ENCODE peak calls at places on chromosome 22, in six cellular contexts. E, B, U, S, Y and O are unnamed samples.

GRCh38 chr22:25061134-25061533 is 108.6 kb downstream of the KIAA1671 start:
- DNase-seq in Y (no peak), U (no peak), S (no peak), E (no peak), B (no peak), O (no peak)

GRCh38 chr22:38471237-38471636 is 3.3 kb downstream of the KDELR3 start:
- DNase-seq in Y (no peak), U (no peak), E (no peak), B (no peak), S (no peak), O (no peak)

GRCh38 chr22:24435323-24435645 is 7.9 kb downstream of the ADORA2A start:
- DNase-seq in Y (no peak), B (no peak), U (no peak), S (no peak), E (no peak), O (no peak)

GRCh38 chr22:24146190-24146616 is 35.1 kb upstream of the SUSD2 start:
- DNase-seq in U (peak; percentile 96), B (peak; percentile 83), E (peak; percentile 54), S (no peak), Y (peak; percentile 36), O (peak; percentile 82)

GRCh38 chr22:25827415-25827814 is 85.4 kb downstream of the MYO18B start:
- DNase-seq in Y (no peak), U (no peak), E (no peak), B (no peak), S (no peak), O (no peak)

GRCh38 chr22:22071455-22071854 is 88.9 kb upstream of the TOP3B start:
- DNase-seq in E (no peak), U (no peak), B (no peak), S (no peak), Y (no peak), O (no peak)

GRCh38 chr22:50481440-50482106 is at the start of gene ADM2:
- DNase-seq in S (peak; percentile 51), Y (no peak), U (peak; percentile 38), B (no peak), E (no peak), O (no peak)

GRCh38 chr22:41030891-41031290 is 61.5 kb upstream of the EP300 start:
- DNase-seq in U (no peak), S (no peak), E (no peak), B (peak; percentile 63), Y (no peak), O (no peak)

GRCh38 chr22:27405672-27406388 is 395.7 kb downstream of the MN1 start:
- DNase-seq in E (peak; percentile 65), S (no peak), Y (peak; percentile 44), U (peak; percentile 43), B (peak; percentile 45), O (peak; percentile 31)

GRCh38 chr22:24894220-24894975 is 52.1 kb downstream of the LHFPL7 start:
- DNase-seq in S (no peak), E (peak; percentile 81), Y (peak; percentile 75), U (peak; percentile 93), B (peak; percentile 68), O (peak; percentile 92)

GRCh38 chr22:33726294-33726711 is 194.0 kb downstream of the LARGE1 start:
- DNase-seq in B (peak; percentile 85), U (peak; percentile 38), S (no peak), Y (no peak), E (no peak), O (no peak)

GRCh38 chr22:27782065-27782464 is 19.5 kb downstream of the MN1 start:
- DNase-seq in E (peak; percentile 83), U (no peak), B (no peak), Y (no peak), S (no peak), O (no peak)

GRCh38 chr22:45966320-45966891 is 10.6 kb downstream of the WNT7B start:
- DNase-seq in E (no peak), U (no peak), S (no peak), Y (no peak), B (no peak), O (peak; percentile 51)

GRCh38 chr22:16966251-16966650 is 41.8 kb downstream of the GAB4 start:
- DNase-seq in U (no peak), S (no peak), E (no peak), B (no peak), Y (no peak), O (peak; percentile 21)

GRCh38 chr22:41619979-41620645 is 731 bp downstream of the DESI1 start:
- DNase-seq in S (peak; percentile 13), E (peak; percentile 48), U (peak; percentile 44), Y (peak; percentile 9), B (no peak), O (peak; percentile 35)

GRCh38 chr22:22798232-22798616 is 89.4 kb upstream of the IGLL5 start:
- DNase-seq in S (no peak), Y (no peak), E (no peak), B (no peak), U (no peak), O (no peak)

GRCh38 chr22:22171357-22172218 is 73.0 kb upstream of the VPREB1 start:
- DNase-seq in Y (no peak), S (no peak), E (no peak), B (no peak), U (peak; percentile 8), O (no peak)

GRCh38 chr22:23196165-23196564 is 15.9 kb downstream of the BCR start:
- DNase-seq in B (no peak), U (no peak), E (no peak), Y (no peak), S (no peak), O (no peak)

GRCh38 chr22:46047841-46048595 is 71.1 kb upstream of the WNT7B start:
- DNase-seq in B (no peak), Y (no peak), S (no peak), U (no peak), E (no peak), O (no peak)

GRCh38 chr22:17369553-17370035 is 334 bp downstream of the CECR2 start:
- DNase-seq in Y (no peak), U (peak; percentile 1), B (no peak), S (no peak), E (peak; percentile 47), O (no peak)

GRCh38 chr22:24165673-24166072 is 15.6 kb upstream of the SUSD2 start:
- DNase-seq in S (no peak), U (no peak), Y (no peak), B (peak; percentile 53), E (no peak), O (no peak)

GRCh38 chr22:50731811-50732624 is 6.0 kb upstream of the ACR start:
- DNase-seq in U (peak; percentile 34), S (peak; percentile 12), B (peak; percentile 31), E (no peak), Y (no peak), O (peak; percentile 49)

DNA sequence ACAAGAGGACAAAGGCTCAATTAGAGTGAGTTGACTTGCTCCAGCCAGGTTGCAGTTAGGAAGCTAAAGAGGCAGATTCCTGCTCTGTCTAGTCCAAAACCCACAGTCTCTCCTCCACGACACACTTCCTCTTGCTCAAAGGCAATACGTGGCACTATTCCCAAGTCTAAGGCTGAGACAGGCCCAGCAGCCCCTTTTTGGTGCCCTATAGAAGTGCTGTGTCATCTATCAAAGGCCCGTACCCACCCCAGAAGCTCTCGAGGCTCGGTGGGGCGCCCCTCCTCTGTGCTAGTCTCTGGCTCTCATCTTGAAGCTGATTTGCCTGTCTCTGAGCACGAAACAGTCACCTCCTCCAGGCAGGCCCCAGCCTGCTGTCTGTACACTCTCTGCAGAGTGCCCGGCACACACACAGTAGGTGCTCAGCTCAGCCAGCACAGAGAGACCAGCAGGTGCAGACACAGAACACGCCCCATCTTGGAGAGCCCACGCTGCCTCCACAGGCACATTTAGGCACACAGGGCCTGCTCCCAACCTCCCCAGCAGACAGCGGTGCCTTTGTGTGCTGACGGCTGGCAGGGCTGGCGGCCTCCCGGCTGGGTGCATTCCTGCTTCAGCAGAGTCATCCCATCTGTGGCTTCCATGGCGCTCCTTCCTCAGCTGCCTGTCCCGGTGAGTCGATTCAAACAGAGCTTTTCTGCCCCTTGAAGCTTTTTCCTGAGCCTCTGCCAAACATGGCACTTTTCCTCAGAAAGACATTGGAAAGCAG is 52.7 kb downstream of the MYH9 start:
- DNase-seq in E (no peak), U (peak; percentile 82), B (peak; percentile 84), Y (no peak), S (peak; percentile 50), O (no peak)
- H3K4me1 ChIP-seq in E (peaks cover 84% of the 10 kb centered on the region), U (peaks cover 63% of the 10 kb centered on the region), B (peaks cover 72% of the 10 kb centered on the region), Y (peaks cover 92% of the 10 kb centered on the region), S (peaks cover 95% of the 10 kb centered on the region), O (peaks cover 50% of the 10 kb centered on the region)

GRCh38 chr22:39917091-39917703 is 16.3 kb downstream of the GRAP2 start:
- DNase-seq in U (no peak), S (no peak), E (no peak), Y (no peak), B (no peak), O (no peak)
- H3K4me1 ChIP-seq in U (no peaks in the 10 kb centered on the region), S (peaks cover 85% of the 10 kb centered on the region), E (no peaks in the 10 kb centered on the region), Y (peaks cover 6% of the 10 kb centered on the region), B (no peaks in the 10 kb centered on the region), O (no peaks in the 10 kb centered on the region)

GRCh38 chr22:35955546-35955945 is 73.1 kb downstream of the RBFOX2 start:
- DNase-seq in Y (no peak), B (no peak), S (no peak), U (no peak), E (no peak), O (no peak)
- H3K4me1 ChIP-seq in Y (no peaks in the 10 kb centered on the region), B (peaks cover 11% of the 10 kb centered on the region), S (no peaks in the 10 kb centered on the region), U (no peaks in the 10 kb centered on the region), E (peaks cover 25% of the 10 kb centered on the region), O (peaks cover 2% of the 10 kb centered on the region)

GRCh38 chr22:31945971-31946680 is 1.8 kb downstream of the YWHAH start:
- DNase-seq in Y (no peak), E (no peak), U (peak; percentile 57), S (no peak), B (peak; percentile 31), O (no peak)
- H3K4me1 ChIP-seq in Y (peaks cover 26% of the 10 kb centered on the region), E (peaks cover 35% of the 10 kb centered on the region), U (peaks cover 8% of the 10 kb centered on the region), S (peaks cover 11% of the 10 kb centered on the region), B (peaks cover 11% of the 10 kb centered on the region), O (peaks cover 5% of the 10 kb centered on the region)

GRCh38 chr22:28792491-28793383 is 7.6 kb downstream of the XBP1 start:
- DNase-seq in U (no peak), E (no peak), Y (no peak), B (no peak), S (no peak), O (no peak)
- H3K4me1 ChIP-seq in U (peaks cover 3% of the 10 kb centered on the region), E (peaks cover 26% of the 10 kb centered on the region), Y (peaks cover 10% of the 10 kb centered on the region), B (peaks cover 3% of the 10 kb centered on the region), S (peaks cover 39% of the 10 kb centered on the region), O (peaks cover 4% of the 10 kb centered on the region)

DNA sequence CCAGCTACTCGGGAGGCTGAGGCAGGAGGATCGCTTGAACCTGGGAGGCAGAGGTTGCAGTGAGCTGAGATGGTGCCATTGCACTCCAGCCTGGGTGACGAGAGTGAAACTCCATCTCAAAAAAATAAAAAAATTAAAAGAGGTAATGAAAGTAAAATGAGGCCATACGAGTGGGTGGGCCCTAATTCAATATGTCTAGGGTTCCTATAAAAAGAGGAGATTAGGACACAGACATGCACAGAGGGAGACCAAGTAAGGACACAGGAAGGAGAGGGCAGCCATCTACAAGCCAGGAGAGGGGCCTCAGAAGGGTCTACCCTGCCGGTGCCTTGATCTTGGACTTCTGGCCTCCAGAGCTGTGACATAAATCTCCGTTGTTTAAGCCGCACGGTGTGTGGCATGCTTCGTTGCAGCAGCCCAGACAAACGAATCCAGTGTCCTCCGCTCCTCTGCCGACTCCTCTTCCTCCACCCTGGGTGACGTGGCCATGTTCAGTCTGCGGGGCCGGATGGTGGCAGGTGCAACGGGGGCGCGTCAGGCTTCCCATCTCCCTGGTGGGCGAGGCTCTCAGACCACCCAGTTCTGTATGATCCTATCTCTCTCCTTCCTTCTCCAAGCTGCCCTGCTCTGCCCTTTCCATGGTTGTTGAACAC is 51.6 kb upstream of the PARVG start:
- DNase-seq in B (no peak), S (no peak), Y (no peak), E (no peak), U (no peak), O (no peak)
- H3K4me1 ChIP-seq in B (no peaks in the 10 kb centered on the region), S (no peaks in the 10 kb centered on the region), Y (no peaks in the 10 kb centered on the region), E (peaks cover 12% of the 10 kb centered on the region), U (peaks cover 3% of the 10 kb centered on the region), O (no peaks in the 10 kb centered on the region)